ENCODE peak calls at places on chromosomes 13 and 19, in eight cellular contexts. J is H1, A is endothelial cell of umbilical vein, N is HCT116, L is K562, I is GM23338, Y is HepG2, V is GM12878. R is an unnamed sample.

GRCh38 chr19:17579523-17580244 is 24.2 kb downstream of the COLGALT1 start:
- DNase-seq in V (no peak), Y (no peak), N (peak; percentile 90), I (peak; percentile 97), J (peak; percentile 87), L (peak; percentile 91), A (peak; percentile 39), R (no peak)

GRCh38 chr19:32829345-32829896 is 40.1 kb downstream of the SLC7A9 start:
- DNase-seq in A (no peak), J (no peak), L (no peak), V (no peak), Y (no peak), I (no peak), N (no peak), R (no peak)

GRCh38 chr19:11421607-11422098 is 2.5 kb upstream of the RGL3 start:
- DNase-seq in L (peak; percentile 88), V (no peak), I (peak; percentile 94), J (peak; percentile 70), Y (no peak), A (no peak), N (no peak), R (no peak)

GRCh38 chr13:72246396-72246795 is 379.4 kb upstream of the DACH1 start:
- DNase-seq in V (no peak), A (no peak), Y (no peak), L (no peak), I (no peak), N (no peak), J (no peak), R (no peak)

GRCh38 chr19:58522709-58523108 is 3.1 kb upstream of the ZBTB45 start:
- DNase-seq in N (no peak), A (no peak), L (no peak), Y (no peak), J (no peak), V (no peak), I (no peak), R (no peak)

GRCh38 chr19:2775556-2776430 is 7.3 kb downstream of the SGTA start:
- DNase-seq in J (no peak), V (no peak), Y (peak; percentile 88), A (peak; percentile 64), N (no peak), I (no peak), L (peak; percentile 57), R (no peak)

GRCh38 chr13:35769812-35770211 is 293.3 kb upstream of the MAB21L1 start:
- DNase-seq in L (no peak), I (no peak), Y (no peak), N (no peak), J (no peak), A (no peak), V (no peak), R (no peak)

GRCh38 chr19:1173160-1173844 is 766 bp downstream of the SBNO2 start:
- DNase-seq in L (peak; percentile 51), A (no peak), I (no peak), V (no peak), Y (no peak), N (no peak), J (no peak), R (no peak)

GRCh38 chr19:13905634-13906524 is at the start of the genes BRME1 and CC2D1A:
- DNase-seq in L (peak; percentile 98), J (peak; percentile 67), N (peak; percentile 76), I (peak; percentile 96), Y (peak; percentile 76), A (peak; percentile 85), V (peak; percentile 65), R (peak; percentile 24)
- H3K27ac ChIP-seq in L (peak within 1 kb of the TSS; percentile 76), J (peak within 1 kb of the TSS; percentile 12), N (peak within 1 kb of the TSS; percentile 87), I (no peak within 1 kb of the TSS), Y (peak within 1 kb of the TSS; percentile 73), A (peak within 1 kb of the TSS; percentile 45), V (peak within 1 kb of the TSS; percentile 55), R (no peak within 1 kb of the TSS)

GRCh38 chr13:37666036-37666435 is 67.5 kb upstream of the POSTN start:
- DNase-seq in Y (no peak), V (no peak), N (no peak), I (no peak), L (no peak), J (no peak), A (no peak), R (no peak)

GRCh38 chr13:37657134-37657533 is 58.6 kb upstream of the POSTN start:
- DNase-seq in I (no peak), L (no peak), N (no peak), V (no peak), Y (no peak), A (peak; percentile 91), J (no peak), R (no peak)

GRCh38 chr13:37667631-37668161 is 69.1 kb upstream of the POSTN start:
- DNase-seq in I (no peak), V (no peak), Y (no peak), J (no peak), A (no peak), N (no peak), L (no peak), R (no peak)

GRCh38 chr13:37662624-37663023 is 64.1 kb upstream of the POSTN start:
- DNase-seq in A (no peak), N (no peak), V (no peak), I (no peak), L (no peak), Y (no peak), J (no peak), R (no peak)
- TF ChIP-seq POLR2AphosphoS5 in A (no peak), N (no peak), V (no peak), I (no peak), L (no peak), Y (no peak), J (no peak), R (no peak)

GRCh38 chr13:78602561-78603239 is 652 bp downstream of the POU4F1 start:
- DNase-seq in I (peak; percentile 48), L (peak; percentile 17), J (no peak), A (no peak), V (no peak), Y (no peak), N (no peak), R (no peak)

GRCh38 chr13:78600317-78600899 is 2.9 kb downstream of the POU4F1 start:
- DNase-seq in I (no peak), L (no peak), N (no peak), V (no peak), A (no peak), J (no peak), Y (no peak), R (no peak)

GRCh38 chr13:78599911-78600310 is 3.4 kb downstream of the POU4F1 start:
- DNase-seq in V (no peak), N (no peak), I (no peak), Y (no peak), A (no peak), J (no peak), L (no peak), R (no peak)

GRCh38 chr13:78601886-78602560 is 1.3 kb downstream of the POU4F1 start:
- DNase-seq in V (no peak), A (no peak), I (no peak), Y (no peak), L (no peak), J (no peak), N (no peak), R (no peak)

GRCh38 chr13:78601124-78601885 is 2.0 kb downstream of the POU4F1 start:
- DNase-seq in V (no peak), J (no peak), L (no peak), Y (no peak), A (peak; percentile 34), N (no peak), I (peak; percentile 66), R (no peak)
- TF ChIP-seq EZH2 in V (no peak), J (peak; percentile 83), L (no peak), Y (no peak), A (peak; percentile 77), N (no peak), I (peak; percentile 99), R (no peak)

GRCh38 chr19:48332351-48332661 is 7.0 kb downstream of the EMP3 start:
- DNase-seq in L (no peak), Y (no peak), J (no peak), V (no peak), N (no peak), I (no peak), A (no peak), R (no peak)
- H3K27ac ChIP-seq in L (peak overlapping the region; percentile 91), Y (no peak overlapping the region), J (no peak overlapping the region), V (peak overlapping the region; percentile 5), N (peak overlapping the region; percentile 74), I (no peak overlapping the region), A (no peak overlapping the region), R (peak overlapping the region; percentile 84)

GRCh38 chr13:42786696-42787095 is 5.3 kb downstream of the FAM216B start:
- DNase-seq in J (no peak), V (no peak), N (no peak), L (no peak), A (no peak), I (no peak), Y (no peak), R (no peak)
- TF ChIP-seq POLR2AphosphoS5 in J (no peak), V (no peak), N (no peak), L (no peak), A (no peak), I (no peak), Y (no peak), R (no peak)

DNA sequence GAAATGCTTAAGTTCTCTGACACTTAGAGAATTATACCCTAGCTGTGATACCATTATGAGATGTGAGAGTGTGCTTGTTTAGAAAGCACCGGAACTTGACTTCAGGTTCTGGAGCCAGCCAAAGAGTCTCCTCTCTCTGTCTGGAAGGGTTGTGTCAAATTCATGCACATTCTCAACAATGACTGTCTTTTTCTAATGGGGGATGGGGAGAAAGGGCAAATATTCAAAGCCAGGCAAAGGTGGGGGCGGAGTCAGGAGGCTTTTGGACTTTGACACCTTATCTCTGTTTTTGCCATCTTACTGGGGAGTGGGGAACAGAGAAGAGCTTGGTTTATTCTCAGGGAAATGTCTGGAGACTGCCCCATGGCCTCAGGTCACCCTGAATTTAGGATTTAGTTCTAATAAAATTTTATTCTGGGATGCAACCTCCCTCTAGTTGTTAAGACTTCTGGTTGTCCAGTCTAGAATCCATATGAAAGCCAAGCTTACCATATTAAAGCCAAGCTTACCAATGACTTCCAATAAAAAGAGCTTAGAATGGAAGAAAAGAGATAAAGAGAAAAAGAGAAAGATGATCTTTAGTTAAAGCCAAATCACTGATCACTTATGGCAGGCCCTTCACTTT is 28.2 kb upstream of the KPNA3 start:
- DNase-seq in N (no peak), I (no peak), V (no peak), Y (peak; percentile 88), L (no peak), J (no peak), A (no peak), R (no peak)
- TF ChIP-seq EZH2 in N (no peak), I (no peak), V (no peak), Y (no peak), L (no peak), J (no peak), A (no peak), R (no peak)

DNA sequence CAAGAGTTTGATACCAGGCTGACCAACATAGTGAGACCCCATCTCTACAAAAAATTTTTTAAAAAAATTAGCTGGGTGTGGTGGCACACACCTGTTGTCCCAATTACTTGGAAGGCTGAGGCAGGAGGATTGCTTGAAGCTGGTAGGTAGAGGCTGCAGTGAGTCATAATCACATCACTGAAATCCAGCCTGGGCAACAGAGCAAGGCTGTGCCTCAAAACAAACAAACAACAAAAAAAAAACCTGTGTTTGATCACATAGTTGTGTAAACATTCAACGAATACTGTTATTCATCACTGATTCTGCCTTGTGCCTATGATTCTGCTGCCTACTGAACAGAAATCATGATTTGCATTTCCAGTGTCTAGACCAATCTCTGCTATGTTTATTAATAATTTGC is 134.0 kb downstream of the TBC1D4 start:
- DNase-seq in V (no peak), Y (no peak), J (no peak), L (no peak), A (no peak), I (no peak), N (no peak), R (no peak)
- H3K27ac ChIP-seq in V (no peak overlapping the region), Y (no peak overlapping the region), J (no peak overlapping the region), L (no peak overlapping the region), A (no peak overlapping the region), I (no peak overlapping the region), N (no peak overlapping the region), R (no peak overlapping the region)